ENCODE peak calls at places on chromosome 14, in nine cellular contexts. D, Z, U, I, N, P, T, B and O are unnamed samples.

GRCh38 chr14:85596562-85596961 is 66.6 kb downstream of the FLRT2 start:
- DNase-seq in U (no peak), I (no peak), T (no peak), Z (no peak), P (no peak), N (no peak), B (no peak), D (no peak), O (no peak)

GRCh38 chr14:45287609-45288008 is 34.6 kb upstream of the MIS18BP1 start:
- DNase-seq in T (no peak), N (no peak), I (no peak), U (no peak), P (no peak), D (no peak), Z (no peak), B (peak), O (no peak)

GRCh38 chr14:37709419-37710195 is 114.2 kb downstream of the TTC6 start:
- DNase-seq in N (peak), P (no peak), D (peak), T (no peak), I (no peak), B (no peak), Z (no peak), U (no peak), O (peak)

GRCh38 chr14:94575730-94576585 is 5.3 kb upstream of the SERPINA5 start:
- DNase-seq in D (no peak), I (no peak), B (no peak), T (peak), P (no peak), N (no peak), U (no peak), Z (no peak), O (no peak)

GRCh38 chr14:99726538-99727095 is 42.5 kb downstream of the CYP46A1 start:
- DNase-seq in U (no peak), T (no peak), N (no peak), B (no peak), P (no peak), D (no peak), Z (no peak), I (no peak), O (no peak)

GRCh38 chr14:104650057-104650980 is 39.1 kb upstream of the INF2 start:
- DNase-seq in T (peak), I (peak), B (peak), Z (peak), N (peak), D (peak), U (peak), P (peak), O (peak)

GRCh38 chr14:23209651-23210423 is 26.4 kb upstream of the SLC7A8 start:
- DNase-seq in U (no peak), P (no peak), N (no peak), I (no peak), D (no peak), B (no peak), T (no peak), Z (no peak), O (no peak)

GRCh38 chr14:68945585-68946289 is 33.4 kb downstream of the ACTN1 start:
- DNase-seq in I (no peak), D (no peak), N (no peak), T (no peak), Z (no peak), B (no peak), P (no peak), U (no peak), O (no peak)

GRCh38 chr14:76089151-76089550 is 62.6 kb upstream of the GPATCH2L start:
- DNase-seq in I (peak), T (no peak), Z (no peak), B (no peak), D (no peak), N (no peak), P (no peak), U (no peak), O (peak)

GRCh38 chr14:66493750-66494149 is 7.6 kb downstream of the CCDC196 start:
- DNase-seq in N (no peak), Z (no peak), B (no peak), P (no peak), D (no peak), U (no peak), I (no peak), T (no peak), O (no peak)

GRCh38 chr14:81384900-81385299 is 15.2 kb downstream of the STON2 start:
- DNase-seq in I (no peak), Z (no peak), B (no peak), N (peak), U (peak), D (peak), P (peak), T (no peak), O (peak)

GRCh38 chr14:35416108-35416750 is 11.7 kb upstream of the NFKBIA start:
- DNase-seq in D (no peak), N (no peak), B (no peak), U (no peak), P (no peak), T (no peak), Z (no peak), I (no peak), O (no peak)

GRCh38 chr14:70045296-70045695 is 143.5 kb downstream of the SLC8A3 start:
- DNase-seq in U (no peak), D (no peak), B (no peak), T (no peak), N (no peak), Z (no peak), P (no peak), I (no peak), O (no peak)

GRCh38 chr14:21978184-21978998 is 304.8 kb upstream of the OR4E1 start:
- DNase-seq in I (peak), Z (peak), P (no peak), B (peak), U (peak), T (peak), N (peak), D (peak), O (peak)

GRCh38 chr14:91866511-91867295 is 633 bp downstream of the TC2N start:
- DNase-seq in P (no peak), N (no peak), D (no peak), T (no peak), I (no peak), U (no peak), Z (no peak), B (no peak), O (no peak)

GRCh38 chr14:84961637-84962036 is 568.3 kb upstream of the FLRT2 start:
- DNase-seq in T (peak), U (no peak), I (no peak), B (no peak), Z (no peak), P (no peak), D (no peak), N (peak), O (peak)

GRCh38 chr14:29896354-29896768 is 31.3 kb downstream of the PRKD1 start:
- DNase-seq in I (no peak), P (no peak), U (no peak), B (no peak), D (no peak), N (no peak), T (no peak), Z (no peak), O (no peak)